ENCODE peak calls at places on chromosomes 3 and 15, in ten cellular contexts. U is NCI-H187 treated with DMSO at 0.1 percent for 48 hours; D is T-helper 9 cell; E is activated naive CD4-positive, alpha-beta T cell treated with anti-CD3 and anti-CD28 coated beads, Interleukin-2, amount 10 ng/mL, durations not matched to agents 7 days and 5 days; L is heart left ventricle; C is amygdala; J is nephron progenitor cell; X is RPMI7951; P is WTC11; V is EH. A is an unnamed sample.

GRCh38 chr3:184538600-184539431 is 22.8 kb upstream of the EPHB3 start:
- DNase-seq in J (no peak), U (no peak), V (no peak), E (no peak), D (no peak), C (no peak), L (peak), P (no peak), X (no peak), A (no peak)

GRCh38 chr3:188807002-188807401 is 364.8 kb upstream of the TPRG1 start:
- DNase-seq in L (no peak), V (peak), X (peak), U (no peak), P (no peak), D (no peak), J (no peak), C (no peak), E (no peak), A (no peak)

GRCh38 chr3:105606052-105606451 is 239.3 kb downstream of the ALCAM start:
- DNase-seq in V (peak), J (no peak), X (peak), U (no peak), D (no peak), C (no peak), P (no peak), L (no peak), E (no peak), A (no peak)

GRCh38 chr3:11592460-11593298 is 51.0 kb downstream of the VGLL4 start:
- DNase-seq in V (peak), U (no peak), D (no peak), J (no peak), C (no peak), P (no peak), L (no peak), X (peak), E (no peak), A (no peak)

GRCh38 chr3:108589081-108589997 is at the start of the genes CIP2A and DZIP3:
- DNase-seq in J (peak), E (peak), D (peak), C (peak), L (peak), V (peak), P (peak), U (peak), X (peak), A (peak)

GRCh38 chr3:46334911-46335478 is 18.9 kb upstream of the CCR2 start:
- DNase-seq in P (no peak), U (no peak), V (peak), X (peak), C (no peak), E (no peak), L (no peak), J (no peak), D (no peak), A (no peak)

GRCh38 chr3:14806641-14807263 is 12.0 kb upstream of the FGD5 start:
- DNase-seq in J (no peak), E (peak), V (peak), U (no peak), C (no peak), L (no peak), D (no peak), X (peak), P (no peak), A (no peak)

GRCh38 chr15:25724899-25725298 is 138.2 kb downstream of the ATP10A start:
- DNase-seq in J (no peak), L (no peak), U (no peak), V (no peak), P (no peak), C (no peak), D (no peak), E (no peak), X (no peak), A (no peak)

GRCh38 chr3:71512544-71512943 is 71.0 kb downstream of the FOXP1 start:
- DNase-seq in V (no peak), X (no peak), E (no peak), C (no peak), P (no peak), L (no peak), U (no peak), D (no peak), J (no peak), A (no peak)

GRCh38 chr3:34020761-34021635 is 222.6 kb downstream of the PDCD6IP start:
- DNase-seq in U (no peak), P (no peak), J (no peak), E (no peak), C (no peak), X (no peak), V (no peak), L (no peak), D (no peak), A (no peak)

GRCh38 chr3:139893264-139893962 is 41.6 kb upstream of the CLSTN2 start:
- DNase-seq in U (peak), V (no peak), D (no peak), L (peak), P (no peak), E (no peak), C (no peak), J (no peak), X (no peak), A (peak)

GRCh38 chr3:184523825-184524615 is 37.6 kb upstream of the EPHB3 start:
- DNase-seq in J (no peak), P (no peak), E (peak), C (no peak), D (no peak), X (peak), U (no peak), L (no peak), V (peak), A (no peak)

GRCh38 chr15:29765234-29765841 is 56.9 kb downstream of the TJP1 start:
- DNase-seq in L (no peak), D (no peak), J (no peak), X (no peak), E (no peak), C (no peak), U (no peak), P (peak), V (no peak), A (no peak)

GRCh38 chr15:88636039-88636438 is 2.8 kb upstream of the ISG20 start:
- DNase-seq in E (peak), J (no peak), P (no peak), U (no peak), D (peak), X (no peak), V (no peak), L (no peak), C (no peak), A (no peak)

GRCh38 chr3:160447544-160447943 is 2.0 kb downstream of the TRIM59 start:
- DNase-seq in L (no peak), D (no peak), U (no peak), P (no peak), C (no peak), V (peak), E (no peak), X (no peak), J (no peak), A (no peak)

GRCh38 chr3:138861755-138862333 is 27.1 kb upstream of the PIK3CB start:
- DNase-seq in J (no peak), V (peak), U (no peak), X (peak), D (no peak), E (no peak), L (no peak), P (peak), C (no peak), A (no peak)

A was measured in left cardiac atrium.